ENCODE peak calls at places on chromosomes 1 and 21, in five cellular contexts. H is M059J, C is neural progenitor cell, P is Caki2, O is WTC11. E is an unnamed sample.

GRCh38 chr1:56526571-56527174 is 52.7 kb downstream of the PLPP3 start:
- DNase-seq in O (no peak), H (peak; percentile 40), P (no peak), C (no peak), E (no peak)

GRCh38 chr1:63917571-63918394 is 144.0 kb downstream of the ROR1 start:
- DNase-seq in C (peak; percentile 55), O (peak; percentile 78), P (no peak), H (peak; percentile 70), E (no peak)

GRCh38 chr1:29461115-29461739 is 224.9 kb downstream of the PTPRU start:
- DNase-seq in C (no peak), P (no peak), O (no peak), H (no peak), E (no peak)

GRCh38 chr1:101130673-101131072 is 105.1 kb upstream of the DPH5 start:
- DNase-seq in C (no peak), H (peak; percentile 91), O (no peak), P (peak; percentile 79), E (peak; percentile 75)

GRCh38 chr1:109850827-109851226 is 59.8 kb upstream of the CSF1 start:
- DNase-seq in O (no peak), C (no peak), H (peak; percentile 56), P (no peak), E (no peak)

GRCh38 chr1:47198214-47198613 is 8.4 kb upstream of the PDZK1IP1 start:
- DNase-seq in P (no peak), H (no peak), O (no peak), C (no peak), E (no peak)

GRCh38 chr21:23812485-23812884 is 1794.8 kb downstream of the MRPL39 start:
- DNase-seq in H (no peak), O (no peak), P (no peak), C (no peak), E (no peak)

GRCh38 chr1:223500560-223501425 is 107.6 kb downstream of the CCDC185 start:
- DNase-seq in P (peak; percentile 77), O (no peak), H (peak; percentile 99), C (no peak), E (peak; percentile 97)

GRCh38 chr1:175192111-175192629 is 406 bp downstream of the KIAA0040 start:
- DNase-seq in P (peak; percentile 17), C (peak; percentile 42), O (peak; percentile 45), H (peak; percentile 55), E (no peak)

GRCh38 chr1:5874416-5875110 is 117.7 kb downstream of the NPHP4 start:
- DNase-seq in C (no peak), P (no peak), O (no peak), H (no peak), E (no peak)

GRCh38 chr1:41950820-41951219 is 32.1 kb upstream of the HIVEP3 start:
- DNase-seq in C (no peak), O (no peak), H (peak; percentile 37), P (no peak), E (no peak)

GRCh38 chr21:44295163-44295601 is 4.7 kb upstream of the PFKL start:
- DNase-seq in O (no peak), H (no peak), P (no peak), C (no peak), E (no peak)

GRCh38 chr1:243980471-243980870 is 70.6 kb upstream of the ZBTB18 start:
- DNase-seq in H (no peak), P (peak; percentile 22), C (no peak), O (no peak), E (no peak)

GRCh38 chr1:181028241-181029014 is 5.4 kb upstream of the MR1 start:
- DNase-seq in P (no peak), H (no peak), O (no peak), C (no peak), E (no peak)